ENCODE peak calls at places on chromosomes 12 and 14, in six cellular contexts. B is right lobe of liver; T is HCT116; Y is upper lobe of right lung; A is effector memory CD4-positive, alpha-beta T cell; F is mucosa of descending colon. J is an unnamed sample. For H3K4me1, the result is how much of the 10 kb centered on the place peaks cover.

GRCh38 chr14:31895206-31895605 is 181.9 kb upstream of the ARHGAP5 start:
- DNase-seq in B (no peak), T (no peak), Y (no peak), A (no peak), F (no peak), J (no peak)

GRCh38 chr12:108253540-108253939 is 85.6 kb downstream of the CMKLR1 start:
- DNase-seq in B (no peak), T (no peak), Y (no peak), A (no peak), F (no peak), J (no peak)

GRCh38 chr12:113299619-113300237 is 35.2 kb downstream of the SLC8B1 start:
- DNase-seq in B (no peak), T (peak), Y (peak), A (no peak), F (peak), J (no peak)

GRCh38 chr12:110582286-110583136 is 607 bp downstream of the PPTC7 start:
- DNase-seq in B (peak), T (no peak), Y (peak), A (peak), F (peak), J (peak)

GRCh38 chr12:10211975-10212622 is 578 bp upstream of the GABARAPL1 start:
- DNase-seq in B (peak), T (peak), Y (peak), A (peak), F (peak), J (peak)

GRCh38 chr14:38137005-38137404 is 70.7 kb upstream of the SSTR1 start:
- DNase-seq in B (no peak), T (no peak), Y (no peak), A (no peak), F (no peak), J (no peak)

GRCh38 chr12:117441751-117442150 is 80.3 kb upstream of the NOS1 start:
- DNase-seq in B (peak), T (no peak), Y (no peak), A (no peak), F (no peak), J (no peak)

GRCh38 chr12:91139264-91139663 is 28.0 kb upstream of the LUM start:
- DNase-seq in B (no peak), T (no peak), Y (no peak), A (no peak), F (no peak), J (no peak)

GRCh38 chr12:49505672-49506071 is 33.2 kb upstream of the KCNH3 start:
- DNase-seq in B (no peak), T (no peak), Y (no peak), A (no peak), F (no peak), J (no peak)
- H3K4me1 ChIP-seq in B (under half), T (half or more), Y (under half), A (under half), F (under half), J (under half)

GRCh38 chr14:21347201-21347600 is 36.6 kb downstream of the SUPT16H start:
- DNase-seq in B (no peak), T (no peak), Y (no peak), A (no peak), F (no peak), J (no peak)

GRCh38 chr14:21346532-21347135 is 37.2 kb downstream of the SUPT16H start:
- DNase-seq in B (no peak), T (no peak), Y (no peak), A (no peak), F (no peak), J (no peak)

GRCh38 chr14:21343035-21343794 is 40.6 kb downstream of the SUPT16H start:
- DNase-seq in B (no peak), T (no peak), Y (no peak), A (no peak), F (no peak), J (no peak)
- H3K4me1 ChIP-seq in B (under half), T (under half), Y (under half), A (under half), F (under half), J (under half)

GRCh38 chr14:22390195-22390594 is 198.8 kb downstream of the DAD1 start:
- DNase-seq in B (no peak), T (no peak), Y (no peak), A (no peak), F (no peak), J (no peak)
- H3K4me1 ChIP-seq in B (under half), T (under half), Y (under half), A (under half), F (under half), J (under half)

GRCh38 chr14:61659582-61659981 is 35.7 kb upstream of the HIF1A start:
- DNase-seq in B (no peak), T (no peak), Y (no peak), A (no peak), F (no peak), J (no peak)
- H3K4me1 ChIP-seq in B (under half), T (under half), Y (under half), A (under half), F (under half), J (half or more)